ENCODE peak calls at places on chromosome 12, in nine cellular contexts. One of them, this sample, is unnamed.

GRCh38 chr12:57772429-57773322 is at the start of gene EEF1AKMT3:
- DNase-seq in stomach: peak
- DNase-seq in choroid plexus epithelial cell: peak
- DNase-seq in psoas muscle: peak
- DNase-seq in fibroblast of lung: peak
- DNase-seq in ovary: peak
- DNase-seq in fibroblast of mammary gland: peak
- DNase-seq in upper lobe of right lung: peak
- DNase-seq in adrenal gland: peak
- DNase-seq in this sample: peak

GRCh38 chr12:74527491-74527890 is 10.1 kb upstream of the ATXN7L3B start:
- DNase-seq in stomach: no peak
- DNase-seq in choroid plexus epithelial cell: no peak
- DNase-seq in psoas muscle: no peak
- DNase-seq in fibroblast of lung: no peak
- DNase-seq in ovary: no peak
- DNase-seq in fibroblast of mammary gland: no peak
- DNase-seq in upper lobe of right lung: no peak
- DNase-seq in adrenal gland: no peak
- DNase-seq in this sample: no peak

GRCh38 chr12:124493809-124494750 is 73.3 kb downstream of the NCOR2 start:
- DNase-seq in stomach: no peak
- DNase-seq in choroid plexus epithelial cell: peak
- DNase-seq in psoas muscle: peak
- DNase-seq in fibroblast of lung: no peak
- DNase-seq in ovary: no peak
- DNase-seq in fibroblast of mammary gland: no peak
- DNase-seq in upper lobe of right lung: no peak
- DNase-seq in adrenal gland: no peak
- DNase-seq in this sample: no peak

GRCh38 chr12:25743679-25744078 is 190.6 kb upstream of the LMNTD1 start:
- DNase-seq in stomach: no peak
- DNase-seq in choroid plexus epithelial cell: no peak
- DNase-seq in psoas muscle: no peak
- DNase-seq in fibroblast of lung: no peak
- DNase-seq in ovary: no peak
- DNase-seq in fibroblast of mammary gland: no peak
- DNase-seq in upper lobe of right lung: no peak
- DNase-seq in adrenal gland: no peak
- DNase-seq in this sample: no peak

GRCh38 chr12:62658910-62659309 is 192.3 kb downstream of the MON2 start:
- DNase-seq in stomach: no peak
- DNase-seq in choroid plexus epithelial cell: no peak
- DNase-seq in psoas muscle: no peak
- DNase-seq in fibroblast of lung: no peak
- DNase-seq in ovary: no peak
- DNase-seq in fibroblast of mammary gland: no peak
- DNase-seq in upper lobe of right lung: no peak
- DNase-seq in adrenal gland: no peak
- DNase-seq in this sample: no peak

GRCh38 chr12:52744493-52745156 is 32.5 kb downstream of the KRT76 start:
- DNase-seq in stomach: no peak
- DNase-seq in choroid plexus epithelial cell: no peak
- DNase-seq in psoas muscle: no peak
- DNase-seq in fibroblast of lung: no peak
- DNase-seq in ovary: no peak
- DNase-seq in fibroblast of mammary gland: no peak
- DNase-seq in upper lobe of right lung: no peak
- DNase-seq in adrenal gland: no peak
- DNase-seq in this sample: no peak

GRCh38 chr12:93153321-93153720 is 224.2 kb upstream of the EEA1 start:
- DNase-seq in stomach: no peak
- DNase-seq in choroid plexus epithelial cell: peak
- DNase-seq in psoas muscle: no peak
- DNase-seq in fibroblast of lung: peak
- DNase-seq in ovary: no peak
- DNase-seq in fibroblast of mammary gland: peak
- DNase-seq in upper lobe of right lung: no peak
- DNase-seq in adrenal gland: no peak
- DNase-seq in this sample: no peak

GRCh38 chr12:15837141-15837781 is 44.9 kb upstream of the STRAP start:
- DNase-seq in stomach: no peak
- DNase-seq in choroid plexus epithelial cell: no peak
- DNase-seq in psoas muscle: no peak
- DNase-seq in fibroblast of lung: no peak
- DNase-seq in ovary: no peak
- DNase-seq in fibroblast of mammary gland: peak
- DNase-seq in upper lobe of right lung: no peak
- DNase-seq in adrenal gland: no peak
- DNase-seq in this sample: no peak

GRCh38 chr12:49161092-49161795 is 27.6 kb downstream of the TUBA1A start:
- DNase-seq in stomach: no peak
- DNase-seq in choroid plexus epithelial cell: no peak
- DNase-seq in psoas muscle: no peak
- DNase-seq in fibroblast of lung: no peak
- DNase-seq in ovary: no peak
- DNase-seq in fibroblast of mammary gland: no peak
- DNase-seq in upper lobe of right lung: no peak
- DNase-seq in adrenal gland: no peak
- DNase-seq in this sample: no peak

GRCh38 chr12:3049596-3050314 is 27.4 kb upstream of the TSPAN9 start:
- DNase-seq in stomach: no peak
- DNase-seq in choroid plexus epithelial cell: no peak
- DNase-seq in psoas muscle: no peak
- DNase-seq in fibroblast of lung: no peak
- DNase-seq in ovary: no peak
- DNase-seq in fibroblast of mammary gland: no peak
- DNase-seq in upper lobe of right lung: no peak
- DNase-seq in adrenal gland: no peak
- DNase-seq in this sample: no peak

GRCh38 chr12:92756905-92757598 is 54.3 kb downstream of the PLEKHG7 start:
- DNase-seq in stomach: no peak
- DNase-seq in choroid plexus epithelial cell: no peak
- DNase-seq in psoas muscle: no peak
- DNase-seq in fibroblast of lung: no peak
- DNase-seq in ovary: no peak
- DNase-seq in fibroblast of mammary gland: no peak
- DNase-seq in upper lobe of right lung: no peak
- DNase-seq in adrenal gland: no peak
- DNase-seq in this sample: no peak

GRCh38 chr12:128813392-128813791 is 10.4 kb downstream of the SLC15A4 start:
- DNase-seq in stomach: peak
- DNase-seq in choroid plexus epithelial cell: no peak
- DNase-seq in psoas muscle: peak
- DNase-seq in fibroblast of lung: no peak
- DNase-seq in ovary: no peak
- DNase-seq in fibroblast of mammary gland: peak
- DNase-seq in upper lobe of right lung: no peak
- DNase-seq in adrenal gland: no peak
- DNase-seq in this sample: no peak

GRCh38 chr12:128807161-128807724 is 16.5 kb downstream of the SLC15A4 start:
- DNase-seq in stomach: no peak
- DNase-seq in choroid plexus epithelial cell: no peak
- DNase-seq in psoas muscle: no peak
- DNase-seq in fibroblast of lung: no peak
- DNase-seq in ovary: no peak
- DNase-seq in fibroblast of mammary gland: no peak
- DNase-seq in upper lobe of right lung: no peak
- DNase-seq in adrenal gland: peak
- DNase-seq in this sample: no peak

GRCh38 chr12:128808651-128809050 is 15.1 kb downstream of the SLC15A4 start:
- DNase-seq in stomach: peak
- DNase-seq in choroid plexus epithelial cell: no peak
- DNase-seq in psoas muscle: no peak
- DNase-seq in fibroblast of lung: no peak
- DNase-seq in ovary: no peak
- DNase-seq in fibroblast of mammary gland: no peak
- DNase-seq in upper lobe of right lung: no peak
- DNase-seq in adrenal gland: no peak
- DNase-seq in this sample: no peak

GRCh38 chr12:128811806-128812205 is 12.0 kb downstream of the SLC15A4 start:
- DNase-seq in stomach: no peak
- DNase-seq in choroid plexus epithelial cell: no peak
- DNase-seq in psoas muscle: no peak
- DNase-seq in fibroblast of lung: no peak
- DNase-seq in ovary: no peak
- DNase-seq in fibroblast of mammary gland: no peak
- DNase-seq in upper lobe of right lung: no peak
- DNase-seq in adrenal gland: no peak
- DNase-seq in this sample: no peak

GRCh38 chr12:128810182-128811127 is 13.3 kb downstream of the SLC15A4 start:
- DNase-seq in stomach: peak
- DNase-seq in choroid plexus epithelial cell: no peak
- DNase-seq in psoas muscle: peak
- DNase-seq in fibroblast of lung: no peak
- DNase-seq in ovary: no peak
- DNase-seq in fibroblast of mammary gland: peak
- DNase-seq in upper lobe of right lung: no peak
- DNase-seq in adrenal gland: no peak
- DNase-seq in this sample: no peak
- TF ChIP-seq CTCF in stomach: no peak
- TF ChIP-seq CTCF in choroid plexus epithelial cell: no peak
- TF ChIP-seq CTCF in psoas muscle: peak
- TF ChIP-seq CTCF in fibroblast of lung: no peak
- TF ChIP-seq CTCF in ovary: no peak
- TF ChIP-seq CTCF in fibroblast of mammary gland: no peak
- TF ChIP-seq CTCF in upper lobe of right lung: no peak
- TF ChIP-seq CTCF in adrenal gland: no peak
- TF ChIP-seq CTCF in this sample: no peak

DNA sequence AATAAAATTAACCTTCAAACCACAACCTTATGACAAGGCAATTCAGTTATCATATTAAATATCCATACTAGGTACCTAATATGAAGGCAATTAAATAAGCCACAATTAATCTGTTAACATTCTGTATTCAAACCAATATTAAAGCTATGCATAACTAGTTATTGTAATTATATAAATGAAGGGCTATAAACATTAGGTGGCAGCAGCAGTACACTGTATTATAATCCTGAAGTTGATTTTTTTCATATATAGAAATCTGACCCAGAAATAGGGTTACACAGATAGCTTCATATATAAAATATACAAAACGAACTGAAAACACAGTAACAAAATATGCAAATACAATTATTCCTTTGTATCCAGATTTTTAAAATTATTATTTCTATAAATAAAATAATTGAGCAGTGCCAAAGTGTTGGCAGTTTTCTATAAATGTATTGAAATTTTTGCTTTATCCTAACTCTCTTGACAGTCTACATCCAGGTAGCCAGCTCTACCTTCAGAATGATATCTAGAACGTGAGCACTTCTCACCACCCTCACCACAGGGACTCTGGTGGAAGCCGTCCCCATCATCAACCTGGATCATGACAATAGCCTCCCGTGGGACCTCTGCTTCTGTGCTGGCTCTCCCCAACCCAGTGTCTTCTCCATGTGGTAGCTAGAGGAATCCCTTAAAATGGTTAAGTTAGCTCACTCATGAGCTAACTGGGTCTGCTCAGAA is 136.2 kb downstream of the MED13L start:
- DNase-seq in stomach: no peak
- DNase-seq in choroid plexus epithelial cell: peak
- DNase-seq in psoas muscle: no peak
- DNase-seq in fibroblast of lung: peak
- DNase-seq in ovary: no peak
- DNase-seq in fibroblast of mammary gland: no peak
- DNase-seq in upper lobe of right lung: no peak
- DNase-seq in adrenal gland: no peak
- DNase-seq in this sample: no peak
- TF ChIP-seq CTCF in stomach: no peak
- TF ChIP-seq CTCF in choroid plexus epithelial cell: peak
- TF ChIP-seq CTCF in psoas muscle: peak
- TF ChIP-seq CTCF in fibroblast of lung: no peak
- TF ChIP-seq CTCF in ovary: no peak
- TF ChIP-seq CTCF in fibroblast of mammary gland: peak
- TF ChIP-seq CTCF in upper lobe of right lung: peak
- TF ChIP-seq CTCF in adrenal gland: peak
- TF ChIP-seq CTCF in this sample: peak

GRCh38 chr12:121916719-121917118 is 1.7 kb upstream of the CFAP251 start:
- DNase-seq in stomach: no peak
- DNase-seq in choroid plexus epithelial cell: peak
- DNase-seq in psoas muscle: no peak
- DNase-seq in fibroblast of lung: peak
- DNase-seq in ovary: no peak
- DNase-seq in fibroblast of mammary gland: peak
- DNase-seq in upper lobe of right lung: no peak
- DNase-seq in adrenal gland: no peak
- DNase-seq in this sample: no peak
- TF ChIP-seq CTCF in stomach: no peak
- TF ChIP-seq CTCF in choroid plexus epithelial cell: peak
- TF ChIP-seq CTCF in psoas muscle: no peak
- TF ChIP-seq CTCF in fibroblast of lung: peak
- TF ChIP-seq CTCF in ovary: no peak
- TF ChIP-seq CTCF in fibroblast of mammary gland: peak
- TF ChIP-seq CTCF in upper lobe of right lung: peak
- TF ChIP-seq CTCF in adrenal gland: no peak
- TF ChIP-seq CTCF in this sample: no peak

GRCh38 chr12:46439793-46440511 is 67.4 kb upstream of the SLC38A2 start:
- DNase-seq in stomach: no peak
- DNase-seq in choroid plexus epithelial cell: no peak
- DNase-seq in psoas muscle: no peak
- DNase-seq in fibroblast of lung: peak
- DNase-seq in ovary: no peak
- DNase-seq in fibroblast of mammary gland: peak
- DNase-seq in upper lobe of right lung: no peak
- DNase-seq in adrenal gland: no peak
- DNase-seq in this sample: no peak

GRCh38 chr12:46443594-46444263 is 71.2 kb upstream of the SLC38A2 start:
- DNase-seq in stomach: no peak
- DNase-seq in choroid plexus epithelial cell: no peak
- DNase-seq in psoas muscle: no peak
- DNase-seq in fibroblast of lung: no peak
- DNase-seq in ovary: no peak
- DNase-seq in fibroblast of mammary gland: no peak
- DNase-seq in upper lobe of right lung: no peak
- DNase-seq in adrenal gland: no peak
- DNase-seq in this sample: no peak

GRCh38 chr12:46442723-46443122 is 70.2 kb upstream of the SLC38A2 start:
- DNase-seq in stomach: no peak
- DNase-seq in choroid plexus epithelial cell: no peak
- DNase-seq in psoas muscle: no peak
- DNase-seq in fibroblast of lung: no peak
- DNase-seq in ovary: no peak
- DNase-seq in fibroblast of mammary gland: peak
- DNase-seq in upper lobe of right lung: no peak
- DNase-seq in adrenal gland: no peak
- DNase-seq in this sample: peak

GRCh38 chr12:46445093-46445492 is 72.5 kb upstream of the SLC38A2 start:
- DNase-seq in stomach: no peak
- DNase-seq in choroid plexus epithelial cell: no peak
- DNase-seq in psoas muscle: no peak
- DNase-seq in fibroblast of lung: no peak
- DNase-seq in ovary: no peak
- DNase-seq in fibroblast of mammary gland: peak
- DNase-seq in upper lobe of right lung: no peak
- DNase-seq in adrenal gland: no peak
- DNase-seq in this sample: no peak

DNA sequence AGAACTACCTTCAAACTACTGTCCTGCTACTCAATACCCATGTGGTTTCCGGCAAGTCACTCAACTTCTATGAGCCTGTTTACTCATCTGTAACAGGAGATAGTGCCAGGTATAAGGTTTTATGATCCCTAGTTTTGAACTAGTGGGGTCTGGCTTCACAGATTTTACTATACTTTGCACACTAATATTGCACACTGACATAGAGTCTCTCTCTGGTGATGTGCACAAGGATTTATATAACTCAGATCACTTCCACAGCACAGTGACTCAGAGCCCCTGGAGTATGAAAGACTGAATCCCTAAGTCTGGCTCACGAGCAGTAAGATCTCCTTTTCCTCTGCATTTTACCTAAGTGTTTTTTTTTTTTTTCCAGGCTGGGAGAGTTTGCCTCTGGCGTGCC is 69.7 kb upstream of the SLC38A2 start:
- DNase-seq in stomach: no peak
- DNase-seq in choroid plexus epithelial cell: peak
- DNase-seq in psoas muscle: no peak
- DNase-seq in fibroblast of lung: peak
- DNase-seq in ovary: no peak
- DNase-seq in fibroblast of mammary gland: peak
- DNase-seq in upper lobe of right lung: no peak
- DNase-seq in adrenal gland: no peak
- DNase-seq in this sample: peak
- TF ChIP-seq CTCF in stomach: no peak
- TF ChIP-seq CTCF in choroid plexus epithelial cell: no peak
- TF ChIP-seq CTCF in psoas muscle: no peak
- TF ChIP-seq CTCF in fibroblast of lung: no peak
- TF ChIP-seq CTCF in ovary: no peak
- TF ChIP-seq CTCF in fibroblast of mammary gland: no peak
- TF ChIP-seq CTCF in upper lobe of right lung: no peak
- TF ChIP-seq CTCF in adrenal gland: no peak
- TF ChIP-seq CTCF in this sample: no peak